ENCODE peak calls at places on chromosomes 16 and 17, in four cellular contexts. H is neuronal stem cell, T is IMR-90, L is H1. F is an unnamed sample.

GRCh38 chr17:15470536-15470935 is 3.1 kb upstream of the CDRT4 start:
- DNase-seq in H (no peak), T (no peak), L (no peak), F (no peak)

GRCh38 chr16:79542196-79542859 is 58.2 kb downstream of the MAF start:
- DNase-seq in H (no peak), T (no peak), L (no peak), F (no peak)

GRCh38 chr16:52005551-52005950 is 541.4 kb downstream of the TOX3 start:
- DNase-seq in H (no peak), T (no peak), L (no peak), F (no peak)

GRCh38 chr16:30896203-30896889 is at the start of gene CTF1:
- DNase-seq in H (peak; percentile 83), T (peak; percentile 89), L (peak; percentile 89), F (peak; percentile 85)

GRCh38 chr17:41464682-41465081 is 2.5 kb downstream of the KRT32 start:
- DNase-seq in H (no peak), T (peak; percentile 91), L (no peak), F (no peak)

GRCh38 chr17:66938656-66939055 is 25.9 kb upstream of the CACNG4 start:
- DNase-seq in H (no peak), T (no peak), L (no peak), F (no peak)

GRCh38 chr17:64377769-64378282 is 12.8 kb downstream of the PECAM1 start:
- DNase-seq in H (no peak), T (peak; percentile 60), L (no peak), F (no peak)

GRCh38 chr16:85284138-85284897 is 172.0 kb upstream of the CIBAR2 start:
- DNase-seq in H (peak; percentile 49), T (no peak), L (no peak), F (no peak)

GRCh38 chr16:70696952-70697600 is 11.2 kb upstream of the MTSS2 start:
- DNase-seq in H (no peak), T (no peak), L (no peak), F (no peak)

GRCh38 chr17:72576289-72576759 is 455.5 kb downstream of the SOX9 start:
- DNase-seq in H (peak; percentile 65), T (no peak), L (no peak), F (peak; percentile 51)

GRCh38 chr17:81561494-81561885 is 9.3 kb upstream of the FAAP100 start:
- DNase-seq in H (no peak), T (peak; percentile 63), L (no peak), F (no peak)

DNA sequence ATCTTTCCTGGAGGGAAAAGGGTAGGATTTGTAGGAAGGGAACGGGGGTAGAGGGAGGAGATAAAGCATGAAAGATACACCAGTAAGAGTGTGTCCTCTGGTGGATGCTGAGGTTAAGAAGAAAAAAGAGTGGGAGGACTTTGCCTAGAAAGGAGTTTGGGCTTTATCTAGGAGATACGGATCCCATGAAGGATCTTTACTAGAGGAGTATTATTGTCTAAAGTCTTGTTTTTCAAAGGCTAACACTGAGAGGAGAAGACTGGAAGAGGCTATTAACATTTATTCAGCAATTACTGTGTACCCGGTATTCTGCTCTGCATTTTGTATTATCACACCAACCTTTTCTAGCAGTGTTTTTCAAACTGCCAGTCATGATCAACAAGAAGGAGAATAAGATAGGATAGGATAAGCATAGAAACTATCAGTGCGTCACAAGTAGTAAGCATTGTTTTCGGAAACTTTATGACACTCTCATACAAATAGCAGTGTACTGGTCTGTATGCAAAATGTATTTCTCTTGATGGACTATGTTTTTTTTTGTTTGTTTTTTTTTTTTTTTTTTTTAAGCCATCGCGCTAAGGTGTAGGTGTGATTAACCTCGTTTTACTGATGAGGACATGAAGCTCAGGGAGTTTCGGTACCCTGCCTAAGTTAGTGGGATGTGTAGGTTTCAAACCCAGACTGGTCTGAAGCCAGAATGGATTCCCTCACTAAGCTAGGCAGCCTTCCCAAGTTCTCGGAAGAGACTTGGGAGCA is 1.4 kb upstream of the SP2 start:
- DNase-seq in H (no peak), T (no peak), L (no peak), F (no peak)
- H3K27ac ChIP-seq in H (no peak overlapping the region), T (peak overlapping the region; percentile 52), L (no peak overlapping the region), F (no peak overlapping the region)

GRCh38 chr17:57389474-57389873 is 133.2 kb downstream of the MSI2 start:
- DNase-seq in H (no peak), T (no peak), L (no peak), F (no peak)

GRCh38 chr17:57393368-57393767 is 137.0 kb downstream of the MSI2 start:
- DNase-seq in H (no peak), T (no peak), L (no peak), F (no peak)

GRCh38 chr17:57391857-57392256 is 135.5 kb downstream of the MSI2 start:
- DNase-seq in H (no peak), T (no peak), L (no peak), F (no peak)

GRCh38 chr17:57388326-57388725 is 132.0 kb downstream of the MSI2 start:
- DNase-seq in H (no peak), T (no peak), L (no peak), F (no peak)

DNA sequence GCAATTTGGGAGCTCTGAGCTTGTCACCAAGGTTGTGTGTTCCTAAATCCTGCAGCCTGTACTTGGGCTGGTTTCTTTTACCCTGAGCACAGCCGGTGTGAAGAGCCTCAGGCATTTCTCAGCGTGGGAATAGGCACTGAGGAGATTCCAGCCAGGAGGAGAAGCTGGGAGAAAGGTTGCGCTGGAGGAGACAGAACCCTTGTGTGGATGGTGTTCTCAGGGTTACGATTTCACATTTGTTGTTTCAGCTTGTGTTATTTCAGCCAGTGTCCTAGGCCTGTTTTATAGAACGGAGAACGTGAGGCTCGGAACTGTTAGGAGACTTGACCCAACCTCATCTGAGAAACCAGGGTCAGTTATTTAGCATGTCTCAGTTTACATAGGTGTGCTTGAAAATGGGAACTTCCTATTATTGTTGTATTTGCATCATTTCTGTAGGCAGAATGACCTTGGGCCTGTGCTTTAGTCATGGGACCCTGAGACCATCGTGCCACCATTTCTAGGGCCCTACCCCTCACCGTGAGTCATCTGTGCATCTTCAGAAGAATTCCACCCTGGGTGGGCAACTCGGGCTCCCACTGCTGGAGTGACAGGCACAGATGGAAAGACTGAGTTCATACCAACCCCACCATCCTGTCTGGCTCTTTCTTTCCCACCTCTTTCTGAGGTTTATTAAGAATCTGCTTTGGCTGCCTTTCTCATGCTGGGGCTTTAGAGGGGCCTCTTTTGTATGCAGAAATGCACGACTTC is 134.9 kb downstream of the MSI2 start:
- DNase-seq in H (no peak), T (no peak), L (no peak), F (no peak)
- H4K91ac ChIP-seq in H (no peak overlapping the region), T (no peak overlapping the region), L (no peak overlapping the region), F (no peak overlapping the region)

DNA sequence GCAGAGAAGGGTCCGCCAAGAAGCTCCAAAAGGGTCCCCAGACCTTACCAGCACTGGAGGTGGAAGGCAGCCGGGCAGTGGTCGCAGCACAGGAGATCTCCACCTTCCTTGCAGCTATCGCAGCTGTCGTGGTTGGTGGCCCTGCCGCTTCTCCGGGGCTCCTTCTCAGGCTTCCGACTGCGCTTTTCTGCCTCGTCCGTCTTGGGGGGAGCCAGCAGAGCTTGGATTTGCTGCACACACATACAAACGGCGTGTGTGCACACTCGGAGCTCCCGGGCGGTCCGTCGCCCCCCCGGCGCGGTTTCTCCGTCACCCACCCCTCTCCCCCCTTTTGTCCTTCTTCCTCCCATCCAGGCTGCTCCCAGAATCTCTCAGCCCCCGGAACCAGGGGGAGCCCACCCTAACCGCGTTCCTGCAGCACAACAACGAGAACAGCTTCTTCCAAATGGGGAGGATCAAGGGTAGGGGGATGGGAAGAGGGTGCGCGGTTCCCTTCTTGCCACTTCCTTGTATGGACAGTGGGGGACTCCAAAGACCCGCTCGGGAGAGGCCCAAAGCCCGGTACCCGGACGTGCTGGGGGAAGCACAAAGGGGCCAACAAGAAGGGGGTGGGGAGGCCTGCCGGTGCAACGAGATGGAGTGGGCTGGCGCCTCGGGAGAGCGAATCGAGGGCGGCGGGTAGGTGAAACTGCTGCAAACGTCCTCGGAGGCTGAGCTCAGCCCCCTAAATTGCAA is 1.1 kb downstream of the PHF12 start:
- DNase-seq in H (peak; percentile 60), T (peak; percentile 39), L (peak; percentile 73), F (peak; percentile 80)
- H3K18ac ChIP-seq in H (peak overlapping the region; percentile 94), T (peak overlapping the region; percentile 14), L (peak overlapping the region; percentile 75), F (peak overlapping the region; percentile 64)

GRCh38 chr16:56202036-56202435 is 10.7 kb downstream of the GNAO1 start:
- DNase-seq in H (no peak), T (no peak), L (no peak), F (no peak)

GRCh38 chr16:56201030-56201429 is 9.7 kb downstream of the GNAO1 start:
- DNase-seq in H (no peak), T (no peak), L (no peak), F (no peak)

GRCh38 chr16:56204836-56205235 is 13.5 kb downstream of the GNAO1 start:
- DNase-seq in H (no peak), T (no peak), L (no peak), F (no peak)

GRCh38 chr16:56199164-56199563 is 7.9 kb downstream of the GNAO1 start:
- DNase-seq in H (no peak), T (no peak), L (no peak), F (no peak)

DNA sequence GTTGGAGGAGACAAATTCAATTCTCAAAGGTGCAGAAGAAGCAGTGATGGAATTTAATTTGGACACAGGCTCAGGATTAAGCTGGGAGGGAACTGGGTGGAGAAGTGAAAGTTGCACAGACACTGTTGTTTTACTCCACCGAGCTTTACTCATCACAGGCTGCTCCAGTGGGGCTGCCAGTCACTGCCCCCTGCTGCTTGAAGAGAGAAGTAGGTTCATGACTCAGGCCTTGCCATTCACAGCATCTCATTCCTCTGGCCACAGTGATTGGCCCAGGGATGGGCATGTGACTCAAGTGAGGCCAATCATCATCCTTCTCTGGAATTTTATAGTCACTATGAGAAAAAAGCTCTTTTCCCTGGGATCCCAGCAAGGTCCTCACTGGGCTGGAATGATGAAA is 11.8 kb downstream of the GNAO1 start:
- DNase-seq in H (no peak), T (peak; percentile 6), L (peak; percentile 53), F (peak; percentile 70)
- H3K27ac ChIP-seq in H (no peak overlapping the region), T (no peak overlapping the region), L (no peak overlapping the region), F (no peak overlapping the region)

DNA sequence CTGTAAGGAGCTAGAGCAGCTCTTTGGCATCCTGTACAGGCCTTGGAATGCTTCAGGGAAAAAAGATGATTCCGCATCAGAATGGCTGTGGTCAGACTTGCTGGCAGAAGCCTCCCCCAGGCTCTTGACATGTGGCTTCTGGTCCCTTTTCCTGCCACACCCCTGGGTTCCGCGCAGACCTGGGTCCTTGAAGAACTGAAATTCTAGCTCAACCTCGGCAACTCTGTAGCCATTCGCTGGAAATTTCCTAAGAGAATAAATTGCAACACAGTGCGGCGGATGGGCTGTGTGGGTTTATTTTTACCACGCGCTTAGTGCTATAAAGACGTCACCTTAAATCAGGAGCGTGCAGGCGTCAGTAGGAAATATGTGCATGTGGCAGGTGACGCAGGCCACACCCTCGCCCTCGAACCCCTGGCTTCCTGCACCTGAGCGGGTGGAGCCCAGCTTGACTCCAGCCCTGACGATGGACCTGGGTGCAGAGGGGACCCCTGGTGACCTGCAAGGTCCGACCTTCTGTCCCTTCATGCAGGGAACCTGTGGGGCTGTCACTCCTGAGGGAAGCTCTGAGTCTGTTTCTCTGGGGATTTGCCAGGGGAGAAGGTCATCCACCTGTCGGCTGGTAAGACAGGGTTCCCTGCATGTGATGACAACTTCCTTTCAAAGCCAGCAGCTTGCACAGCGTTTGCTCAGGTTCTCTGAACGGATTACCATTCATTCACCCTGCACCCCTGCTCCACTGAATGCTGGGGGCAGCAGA is 46.3 kb downstream of the METRNL start:
- DNase-seq in H (no peak), T (no peak), L (no peak), F (peak; percentile 30)
- H4K91ac ChIP-seq in H (no peak overlapping the region), T (no peak overlapping the region), L (no peak overlapping the region), F (no peak overlapping the region)